ENCODE peak calls at places on chromosomes 2 and 18, in seven cellular contexts. X, B, N, T, Y, W and F are unnamed samples. For H3K27me3 and H3K36me3, the result is how much of the 10 kb centered on the place peaks cover.

GRCh38 chr2:110674620-110675555 is 3.0 kb downstream of the BUB1 start:
- DNase-seq in B (no peak), Y (no peak), X (peak), W (no peak), N (peak), T (peak), F (peak)

GRCh38 chr2:221346411-221346810 is 225.7 kb downstream of the EPHA4 start:
- DNase-seq in X (no peak), T (no peak), Y (no peak), B (no peak), W (no peak), N (no peak), F (no peak)

GRCh38 chr2:127592761-127593227 is 53.2 kb upstream of the GPR17 start:
- DNase-seq in T (no peak), B (no peak), W (no peak), Y (no peak), N (no peak), X (no peak), F (peak)

GRCh38 chr2:137252934-137253333 is 487.6 kb downstream of the THSD7B start:
- DNase-seq in X (no peak), T (no peak), B (no peak), W (no peak), N (no peak), Y (no peak), F (no peak)

GRCh38 chr2:72137498-72138010 is 10.1 kb downstream of the CYP26B1 start:
- DNase-seq in T (peak), W (peak), B (peak), X (peak), Y (no peak), N (peak), F (peak)

GRCh38 chr2:62099523-62100175 is 96.3 kb upstream of the B3GNT2 start:
- DNase-seq in Y (no peak), N (no peak), X (no peak), T (no peak), W (no peak), B (no peak), F (no peak)

GRCh38 chr2:96963316-96963715 is 23.1 kb downstream of the FAM178B start:
- DNase-seq in W (no peak), X (no peak), Y (no peak), T (no peak), B (no peak), N (no peak), F (no peak)

GRCh38 chr2:218436992-218437391 is 18.1 kb downstream of the VIL1 start:
- DNase-seq in W (no peak), X (no peak), N (no peak), T (no peak), B (no peak), Y (no peak), F (no peak)

GRCh38 chr2:122341007-122341406 is 585.6 kb downstream of the TSN start:
- DNase-seq in X (no peak), Y (no peak), W (no peak), T (no peak), N (no peak), B (no peak), F (no peak)

GRCh38 chr18:7977897-7978296 is 410.8 kb downstream of the PTPRM start:
- DNase-seq in W (no peak), X (no peak), N (no peak), T (no peak), Y (no peak), B (no peak), F (no peak)

GRCh38 chr2:23107341-23107941 is 277.5 kb upstream of the KLHL29 start:
- DNase-seq in Y (no peak), T (no peak), B (no peak), X (no peak), N (no peak), W (no peak), F (no peak)

GRCh38 chr2:180604077-180604476 is 376.3 kb upstream of the UBE2E3 start:
- DNase-seq in N (no peak), B (peak), T (no peak), Y (peak), X (no peak), W (no peak), F (no peak)

GRCh38 chr18:26342646-26343045 is 116.4 kb downstream of the TAF4B start:
- DNase-seq in B (no peak), T (no peak), Y (no peak), X (no peak), W (no peak), N (no peak), F (no peak)

GRCh38 chr18:8548186-8548585 is 61.1 kb upstream of the RAB12 start:
- DNase-seq in T (no peak), W (no peak), B (no peak), X (no peak), N (no peak), Y (no peak), F (no peak)

GRCh38 chr18:8876887-8877286 is 171.5 kb downstream of the MTCL1 start:
- DNase-seq in Y (no peak), N (no peak), X (no peak), T (no peak), B (no peak), W (no peak), F (no peak)

GRCh38 chr2:38260469-38260868 is 116.6 kb downstream of the ATL2 start:
- DNase-seq in T (no peak), N (no peak), B (no peak), X (peak), Y (no peak), W (no peak), F (no peak)

GRCh38 chr2:190328748-190329147 is 9.1 kb upstream of the HIBCH start:
- DNase-seq in N (no peak), W (no peak), X (no peak), T (no peak), B (peak), Y (no peak), F (no peak)

GRCh38 chr18:59056706-59057492 is 82.8 kb upstream of the SEC11C start:
- DNase-seq in B (peak), W (peak), T (no peak), X (peak), N (peak), Y (no peak), F (peak)

GRCh38 chr2:149033716-149034115 is 4.8 kb upstream of the LYPD6B start:
- DNase-seq in Y (no peak), N (no peak), T (no peak), B (no peak), W (no peak), X (no peak), F (no peak)

GRCh38 chr2:185388226-185388625 is 350.4 kb upstream of the FSIP2 start:
- DNase-seq in W (no peak), Y (no peak), T (no peak), B (no peak), X (no peak), N (no peak), F (no peak)

GRCh38 chr2:36486546-36487044 is 111.4 kb downstream of the FEZ2 start:
- DNase-seq in T (no peak), W (no peak), Y (no peak), B (peak), N (peak), X (no peak), F (no peak)

GRCh38 chr2:130341562-130342019 is 1.1 kb upstream of the IMP4 start:
- DNase-seq in Y (no peak), T (no peak), N (no peak), B (no peak), W (peak), X (no peak), F (peak)

GRCh38 chr2:130726614-130727180 is 2.2 kb upstream of the GPR148 start:
- DNase-seq in N (no peak), T (no peak), B (no peak), W (no peak), X (no peak), Y (no peak), F (peak)

GRCh38 chr2:178197791-178198190 is 3.5 kb downstream of the OSBPL6 start:
- DNase-seq in T (no peak), B (no peak), Y (no peak), N (no peak), W (no peak), X (no peak), F (no peak)

GRCh38 chr2:188984680-188985079 is 10.5 kb downstream of the COL3A1 start:
- DNase-seq in N (no peak), X (peak), Y (no peak), T (no peak), B (no peak), W (no peak), F (no peak)

GRCh38 chr2:84959045-84959493 is 11.9 kb upstream of the KCMF1 start:
- DNase-seq in W (no peak), T (no peak), N (no peak), Y (no peak), B (no peak), X (no peak), F (no peak)

GRCh38 chr2:23637011-23637778 is 252.2 kb downstream of the KLHL29 start:
- DNase-seq in X (no peak), B (no peak), Y (no peak), N (no peak), T (no peak), W (no peak), F (no peak)

GRCh38 chr2:13495039-13495438 is 778.3 kb downstream of the TRIB2 start:
- DNase-seq in W (no peak), Y (no peak), N (no peak), T (no peak), B (no peak), X (no peak), F (no peak)

GRCh38 chr2:172613035-172613434 is 57.1 kb downstream of the PDK1 start:
- DNase-seq in X (no peak), B (no peak), Y (no peak), T (no peak), N (peak), W (peak), F (peak)

GRCh38 chr2:16260041-16260440 is 319.7 kb downstream of the MYCN start:
- DNase-seq in W (no peak), T (no peak), N (peak), Y (no peak), B (no peak), X (no peak), F (no peak)

GRCh38 chr2:216110620-216111019 is 1.5 kb downstream of the XRCC5 start:
- DNase-seq in N (no peak), T (no peak), B (no peak), X (no peak), W (no peak), Y (no peak), F (no peak)
- H3K4me3 ChIP-seq in N (peak), T (peak), B (peak), X (no peak), W (peak), Y (peak), F (no peak)

GRCh38 chr2:11524470-11524869 is 9.4 kb upstream of the GREB1 start:
- DNase-seq in X (no peak), W (no peak), T (no peak), Y (no peak), N (no peak), B (no peak), F (no peak)
- H3K27me3 ChIP-seq in X (under half), W (under half), T (under half), Y (under half), N (under half), B (under half), F (under half)

GRCh38 chr2:201855356-201855755 is 49.0 kb downstream of the CDK15 start:
- DNase-seq in T (no peak), N (no peak), B (no peak), W (no peak), Y (no peak), X (no peak), F (no peak)
- H3K36me3 ChIP-seq in T (under half), N (under half), B (under half), W (under half), Y (under half), X (under half), F (under half)

GRCh38 chr18:34595673-34596072 is 114.4 kb upstream of the DTNA start:
- DNase-seq in Y (no peak), W (no peak), X (no peak), N (no peak), T (no peak), B (peak), F (no peak)

GRCh38 chr18:34590503-34590902 is 119.6 kb upstream of the DTNA start:
- DNase-seq in W (no peak), T (no peak), X (no peak), N (no peak), B (no peak), Y (no peak), F (no peak)

GRCh38 chr18:34592961-34593382 is 117.1 kb upstream of the DTNA start:
- DNase-seq in Y (no peak), W (no peak), N (peak), X (peak), T (no peak), B (no peak), F (peak)

GRCh38 chr18:34591920-34592444 is 118.1 kb upstream of the DTNA start:
- DNase-seq in Y (no peak), W (no peak), B (no peak), T (no peak), X (no peak), N (no peak), F (no peak)

DNA sequence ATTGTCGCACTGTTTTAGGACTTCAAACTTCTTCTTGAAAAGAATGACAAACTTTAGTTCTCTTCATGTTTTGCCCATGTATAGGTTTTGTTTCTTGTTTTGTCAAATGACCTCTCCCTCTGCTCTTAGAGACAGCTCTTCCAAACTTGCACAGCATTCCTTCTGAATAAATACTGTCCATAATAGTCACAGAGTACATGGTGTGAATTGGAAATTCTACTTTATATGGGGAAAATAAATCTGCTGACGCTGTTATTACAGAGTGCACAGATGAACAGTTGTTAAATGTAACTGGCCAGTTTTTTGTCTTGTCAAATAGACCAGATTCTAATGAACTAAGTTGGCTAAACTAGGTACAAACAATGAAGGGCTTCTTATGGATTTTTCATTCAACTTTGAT is 115.9 kb upstream of the DTNA start:
- DNase-seq in N (no peak), Y (no peak), T (no peak), X (no peak), W (no peak), B (no peak), F (no peak)
- H3K4me3 ChIP-seq in N (peak), Y (no peak), T (no peak), X (no peak), W (no peak), B (no peak), F (no peak)

DNA sequence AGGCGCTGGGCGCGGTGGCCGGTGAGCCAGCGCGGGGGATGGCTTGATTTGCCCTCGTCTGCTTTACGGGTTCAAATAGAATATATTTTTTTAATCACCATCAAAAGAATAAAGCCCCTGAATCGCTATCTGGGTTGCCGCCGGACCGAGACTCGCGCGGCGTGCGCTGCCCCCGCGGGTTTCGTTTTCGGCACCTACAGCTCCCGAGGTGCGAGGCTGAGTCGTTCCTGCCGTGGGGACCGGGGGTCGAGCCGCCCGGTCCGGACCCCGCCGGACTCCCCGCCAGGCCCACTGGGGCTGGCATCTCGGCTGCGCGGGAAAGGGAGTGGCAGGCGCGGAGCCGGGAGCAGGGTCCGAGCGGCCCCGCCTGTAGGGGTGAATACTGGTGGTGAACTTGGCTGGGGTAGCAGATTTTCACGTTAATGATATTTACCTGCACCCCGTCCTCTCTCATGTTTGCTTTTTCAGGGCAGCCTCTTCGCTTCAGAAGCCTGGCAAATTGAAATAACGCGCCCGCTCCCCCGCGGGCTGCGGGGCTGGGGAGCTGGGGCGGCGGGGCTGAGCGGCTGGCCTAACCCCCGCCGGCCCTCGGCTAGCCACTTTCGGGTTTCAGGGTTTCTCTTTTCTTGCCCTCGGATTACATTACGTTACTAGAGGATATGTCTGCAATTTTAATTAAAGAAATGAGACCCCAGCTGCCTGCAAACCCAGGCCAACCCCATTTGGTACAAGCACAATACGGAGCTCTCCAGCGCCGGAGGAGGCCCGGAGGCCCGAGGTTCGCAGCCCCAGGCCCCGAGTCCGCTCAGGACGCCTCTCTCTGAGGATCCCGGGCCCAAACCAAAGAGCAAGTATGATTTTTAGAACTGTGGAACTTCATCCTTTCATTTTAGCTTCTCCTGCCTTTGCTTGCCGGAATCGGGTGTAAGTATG is 1.7 kb upstream of the CELF4 start:
- DNase-seq in W (no peak), Y (no peak), X (no peak), B (no peak), N (peak), T (no peak), F (peak)
- H3K27me3 ChIP-seq in W (under half), Y (half or more), X (under half), B (under half), N (half or more), T (under half), F (half or more)

GRCh38 chr18:3097082-3097481 is 84.1 kb upstream of the LPIN2 start:
- DNase-seq in B (no peak), T (no peak), N (no peak), Y (no peak), W (no peak), X (no peak), F (no peak)
- H3K36me3 ChIP-seq in B (under half), T (under half), N (half or more), Y (under half), W (under half), X (under half), F (under half)